ENCODE peak calls at places on chromosome 20, in five cellular contexts. One of them, this sample, is unnamed.

GRCh38 chr20:18032977-18033892 is 24.5 kb downstream of the OVOL2 start:
- DNase-seq in CD8-positive, alpha-beta memory T cell: no peak
- DNase-seq in H7: peak; percentile 71
- DNase-seq in PC-9: no peak
- DNase-seq in upper lobe of right lung: no peak
- DNase-seq in this sample: no peak

GRCh38 chr20:45845452-45845851 is 11.7 kb downstream of the ACOT8 start:
- DNase-seq in CD8-positive, alpha-beta memory T cell: no peak
- DNase-seq in H7: no peak
- DNase-seq in PC-9: no peak
- DNase-seq in upper lobe of right lung: no peak
- DNase-seq in this sample: no peak

GRCh38 chr20:20231528-20232298 is 136.2 kb upstream of the INSM1 start:
- DNase-seq in CD8-positive, alpha-beta memory T cell: no peak
- DNase-seq in H7: no peak
- DNase-seq in PC-9: no peak
- DNase-seq in upper lobe of right lung: no peak
- DNase-seq in this sample: no peak

GRCh38 chr20:45782890-45783289 is 8.8 kb downstream of the WFDC3 start:
- DNase-seq in CD8-positive, alpha-beta memory T cell: no peak
- DNase-seq in H7: no peak
- DNase-seq in PC-9: peak; percentile 47
- DNase-seq in upper lobe of right lung: no peak
- DNase-seq in this sample: no peak

GRCh38 chr20:50385733-50386640 is 124.2 kb upstream of the PTPN1 start:
- DNase-seq in CD8-positive, alpha-beta memory T cell: peak; percentile 75
- DNase-seq in H7: no peak
- DNase-seq in PC-9: no peak
- DNase-seq in upper lobe of right lung: no peak
- DNase-seq in this sample: no peak

GRCh38 chr20:22101606-22102005 is 396.1 kb downstream of the PAX1 start:
- DNase-seq in CD8-positive, alpha-beta memory T cell: no peak
- DNase-seq in H7: no peak
- DNase-seq in PC-9: no peak
- DNase-seq in upper lobe of right lung: no peak
- DNase-seq in this sample: no peak

GRCh38 chr20:24746351-24746685 is 202.8 kb upstream of the CST7 start:
- DNase-seq in CD8-positive, alpha-beta memory T cell: no peak
- DNase-seq in H7: peak; percentile 48
- DNase-seq in PC-9: peak; percentile 93
- DNase-seq in upper lobe of right lung: no peak
- DNase-seq in this sample: no peak

GRCh38 chr20:45432294-45432693 is 16.4 kb downstream of the PIGT start:
- DNase-seq in CD8-positive, alpha-beta memory T cell: no peak
- DNase-seq in H7: no peak
- DNase-seq in PC-9: no peak
- DNase-seq in upper lobe of right lung: no peak
- DNase-seq in this sample: no peak

GRCh38 chr20:57791946-57792328 is 82.1 kb upstream of the PMEPA1 start:
- DNase-seq in CD8-positive, alpha-beta memory T cell: no peak
- DNase-seq in H7: no peak
- DNase-seq in PC-9: no peak
- DNase-seq in upper lobe of right lung: no peak
- DNase-seq in this sample: no peak

GRCh38 chr20:14332796-14333345 is 4.5 kb downstream of the FLRT3 start:
- DNase-seq in CD8-positive, alpha-beta memory T cell: no peak
- DNase-seq in H7: no peak
- DNase-seq in PC-9: no peak
- DNase-seq in upper lobe of right lung: no peak
- DNase-seq in this sample: no peak

GRCh38 chr20:38225240-38225899 is 35.2 kb downstream of the KIAA1755 start:
- DNase-seq in CD8-positive, alpha-beta memory T cell: no peak
- DNase-seq in H7: no peak
- DNase-seq in PC-9: no peak
- DNase-seq in upper lobe of right lung: peak; percentile 28
- DNase-seq in this sample: no peak

GRCh38 chr20:57435498-57436222 is 44.5 kb downstream of the RBM38 start:
- DNase-seq in CD8-positive, alpha-beta memory T cell: peak; percentile 47
- DNase-seq in H7: peak; percentile 80
- DNase-seq in PC-9: peak; percentile 99
- DNase-seq in upper lobe of right lung: peak; percentile 85
- DNase-seq in this sample: peak; percentile 12

GRCh38 chr20:48716086-48716485 is 111.7 kb downstream of the PREX1 start:
- DNase-seq in CD8-positive, alpha-beta memory T cell: peak; percentile 51
- DNase-seq in H7: no peak
- DNase-seq in PC-9: no peak
- DNase-seq in upper lobe of right lung: no peak
- DNase-seq in this sample: no peak

GRCh38 chr20:21154692-21155091 is 28.8 kb downstream of the KIZ start:
- DNase-seq in CD8-positive, alpha-beta memory T cell: no peak
- DNase-seq in H7: no peak
- DNase-seq in PC-9: no peak
- DNase-seq in upper lobe of right lung: no peak
- DNase-seq in this sample: no peak

GRCh38 chr20:3784863-3785239 is 1.7 kb downstream of the CENPB start:
- DNase-seq in CD8-positive, alpha-beta memory T cell: no peak
- DNase-seq in H7: peak; percentile 27
- DNase-seq in PC-9: no peak
- DNase-seq in upper lobe of right lung: no peak
- DNase-seq in this sample: no peak

GRCh38 chr20:49132995-49133451 is 55.1 kb downstream of the STAU1 start:
- DNase-seq in CD8-positive, alpha-beta memory T cell: peak; percentile 54
- DNase-seq in H7: peak; percentile 50
- DNase-seq in PC-9: peak; percentile 8
- DNase-seq in upper lobe of right lung: no peak
- DNase-seq in this sample: peak; percentile 45

GRCh38 chr20:33653218-33653899 is 8.8 kb upstream of the C20orf144 start:
- DNase-seq in CD8-positive, alpha-beta memory T cell: peak; percentile 38
- DNase-seq in H7: peak; percentile 95
- DNase-seq in PC-9: peak; percentile 60
- DNase-seq in upper lobe of right lung: peak; percentile 67
- DNase-seq in this sample: no peak

GRCh38 chr20:48467622-48468021 is 360.2 kb downstream of the PREX1 start:
- DNase-seq in CD8-positive, alpha-beta memory T cell: peak; percentile 40
- DNase-seq in H7: peak; percentile 62
- DNase-seq in PC-9: no peak
- DNase-seq in upper lobe of right lung: peak; percentile 22
- DNase-seq in this sample: no peak

GRCh38 chr20:38091447-38092216 is 58.1 kb downstream of the RPRD1B start:
- DNase-seq in CD8-positive, alpha-beta memory T cell: no peak
- DNase-seq in H7: no peak
- DNase-seq in PC-9: no peak
- DNase-seq in upper lobe of right lung: no peak
- DNase-seq in this sample: peak; percentile 22

GRCh38 chr20:37267684-37268313 is 6.2 kb upstream of the GHRH start:
- DNase-seq in CD8-positive, alpha-beta memory T cell: no peak
- DNase-seq in H7: peak; percentile 65
- DNase-seq in PC-9: no peak
- DNase-seq in upper lobe of right lung: no peak
- DNase-seq in this sample: no peak

GRCh38 chr20:2752631-2753455 is 47.6 kb downstream of the CPXM1 start:
- DNase-seq in CD8-positive, alpha-beta memory T cell: peak; percentile 57
- DNase-seq in H7: peak; percentile 95
- DNase-seq in PC-9: peak; percentile 42
- DNase-seq in upper lobe of right lung: no peak
- DNase-seq in this sample: no peak

GRCh38 chr20:35953411-35954199 is 697 bp downstream of the SCAND1 start:
- DNase-seq in CD8-positive, alpha-beta memory T cell: peak; percentile 79
- DNase-seq in H7: peak; percentile 75
- DNase-seq in PC-9: no peak
- DNase-seq in upper lobe of right lung: peak; percentile 82
- DNase-seq in this sample: peak; percentile 18

GRCh38 chr20:50121858-50122271 is 8.9 kb upstream of the UBE2V1 start:
- DNase-seq in CD8-positive, alpha-beta memory T cell: no peak
- DNase-seq in H7: peak; percentile 72
- DNase-seq in PC-9: no peak
- DNase-seq in upper lobe of right lung: peak; percentile 33
- DNase-seq in this sample: no peak

GRCh38 chr20:20450461-20451027 is 82.6 kb downstream of the INSM1 start:
- DNase-seq in CD8-positive, alpha-beta memory T cell: no peak
- DNase-seq in H7: no peak
- DNase-seq in PC-9: no peak
- DNase-seq in upper lobe of right lung: no peak
- DNase-seq in this sample: no peak

GRCh38 chr20:44211177-44212039 is 837 bp upstream of the OSER1 start:
- DNase-seq in CD8-positive, alpha-beta memory T cell: no peak
- DNase-seq in H7: no peak
- DNase-seq in PC-9: peak; percentile 28
- DNase-seq in upper lobe of right lung: no peak
- DNase-seq in this sample: peak; percentile 11

GRCh38 chr20:10978713-10979112 is 304.9 kb upstream of the JAG1 start:
- DNase-seq in CD8-positive, alpha-beta memory T cell: no peak
- DNase-seq in H7: no peak
- DNase-seq in PC-9: no peak
- DNase-seq in upper lobe of right lung: no peak
- DNase-seq in this sample: no peak

GRCh38 chr20:48819813-48820648 is 7.8 kb downstream of the PREX1 start:
- DNase-seq in CD8-positive, alpha-beta memory T cell: no peak
- DNase-seq in H7: peak; percentile 8
- DNase-seq in PC-9: no peak
- DNase-seq in upper lobe of right lung: no peak
- DNase-seq in this sample: no peak

GRCh38 chr20:17794400-17794799 is 94.6 kb downstream of the BANF2 start:
- DNase-seq in CD8-positive, alpha-beta memory T cell: no peak
- DNase-seq in H7: no peak
- DNase-seq in PC-9: no peak
- DNase-seq in upper lobe of right lung: no peak
- DNase-seq in this sample: no peak

GRCh38 chr20:19583532-19584175 is 174.4 kb upstream of the RIN2 start:
- DNase-seq in CD8-positive, alpha-beta memory T cell: peak; percentile 22
- DNase-seq in H7: peak; percentile 88
- DNase-seq in PC-9: peak; percentile 31
- DNase-seq in upper lobe of right lung: peak; percentile 87
- DNase-seq in this sample: peak; percentile 40

GRCh38 chr20:55135923-55136322 is 660.5 kb downstream of the DOK5 start:
- DNase-seq in CD8-positive, alpha-beta memory T cell: no peak
- DNase-seq in H7: no peak
- DNase-seq in PC-9: no peak
- DNase-seq in upper lobe of right lung: no peak
- DNase-seq in this sample: no peak

GRCh38 chr20:25253606-25254275 is 5.9 kb downstream of the PYGB start:
- DNase-seq in CD8-positive, alpha-beta memory T cell: no peak
- DNase-seq in H7: no peak
- DNase-seq in PC-9: peak; percentile 41
- DNase-seq in upper lobe of right lung: no peak
- DNase-seq in this sample: no peak

GRCh38 chr20:62050166-62051120 is 15.2 kb downstream of the TAF4 start:
- DNase-seq in CD8-positive, alpha-beta memory T cell: no peak
- DNase-seq in H7: peak; percentile 35
- DNase-seq in PC-9: no peak
- DNase-seq in upper lobe of right lung: peak; percentile 42
- DNase-seq in this sample: no peak

GRCh38 chr20:20317195-20318113 is 50.5 kb upstream of the INSM1 start:
- DNase-seq in CD8-positive, alpha-beta memory T cell: no peak
- DNase-seq in H7: no peak
- DNase-seq in PC-9: no peak
- DNase-seq in upper lobe of right lung: no peak
- DNase-seq in this sample: no peak

GRCh38 chr20:31572042-31572700 is 32.9 kb upstream of the ID1 start:
- DNase-seq in CD8-positive, alpha-beta memory T cell: no peak
- DNase-seq in H7: peak; percentile 77
- DNase-seq in PC-9: no peak
- DNase-seq in upper lobe of right lung: no peak
- DNase-seq in this sample: no peak
- H3K4me3 ChIP-seq in CD8-positive, alpha-beta memory T cell: peak overlapping the region; percentile 91
- H3K4me3 ChIP-seq in H7: peak overlapping the region; percentile 51
- H3K4me3 ChIP-seq in PC-9: peak overlapping the region; percentile 35
- H3K4me3 ChIP-seq in upper lobe of right lung: peak overlapping the region; percentile 62
- H3K4me3 ChIP-seq in this sample: peak overlapping the region; percentile 30

DNA sequence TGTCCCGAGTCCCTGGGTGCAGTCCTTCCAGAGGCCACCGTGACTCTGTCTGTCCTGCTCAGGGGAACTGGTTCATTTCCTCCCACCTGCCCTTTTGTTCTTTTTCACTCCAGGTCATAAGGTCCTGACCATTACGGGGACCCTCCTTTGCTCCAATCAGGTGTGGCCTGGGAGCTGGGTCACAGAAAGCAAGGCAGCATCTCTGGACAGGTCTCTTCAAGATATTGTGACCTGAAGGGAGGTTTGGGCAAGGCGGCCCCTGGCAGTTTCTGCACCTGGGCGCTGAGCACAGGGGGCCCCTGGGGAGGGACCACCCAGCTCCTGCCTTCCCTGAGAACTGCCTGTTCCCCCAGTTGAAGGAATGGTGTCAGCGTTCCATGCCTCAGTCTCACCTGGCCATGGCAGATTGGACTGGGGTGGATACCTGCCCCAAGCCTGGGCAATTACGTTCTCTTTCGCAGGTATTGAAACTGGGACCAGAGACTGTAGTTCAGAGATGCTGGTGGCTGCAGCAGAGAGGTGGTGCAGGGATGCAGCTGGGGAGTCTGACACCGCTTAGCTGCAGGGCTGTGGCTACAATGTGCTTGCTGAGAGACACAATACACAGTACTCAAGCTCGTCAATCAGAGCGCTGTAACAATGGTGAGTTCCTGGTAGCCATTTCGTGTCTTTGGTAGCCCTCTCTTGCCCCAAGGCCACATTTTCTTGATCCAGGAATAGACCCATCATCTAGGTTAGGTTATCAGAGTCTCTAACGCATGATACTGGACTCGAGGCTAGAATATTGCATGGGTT is 15.6 kb upstream of the NELFCD start:
- DNase-seq in CD8-positive, alpha-beta memory T cell: no peak
- DNase-seq in H7: peak; percentile 22
- DNase-seq in PC-9: no peak
- DNase-seq in upper lobe of right lung: no peak
- DNase-seq in this sample: no peak
- H3K4me3 ChIP-seq in CD8-positive, alpha-beta memory T cell: no peak overlapping the region
- H3K4me3 ChIP-seq in H7: no peak overlapping the region
- H3K4me3 ChIP-seq in PC-9: no peak overlapping the region
- H3K4me3 ChIP-seq in upper lobe of right lung: no peak overlapping the region
- H3K4me3 ChIP-seq in this sample: no peak overlapping the region

GRCh38 chr20:52105573-52106422 is 85.8 kb downstream of the ZFP64 start:
- DNase-seq in CD8-positive, alpha-beta memory T cell: no peak
- DNase-seq in H7: peak; percentile 96
- DNase-seq in PC-9: peak; percentile 60
- DNase-seq in upper lobe of right lung: no peak
- DNase-seq in this sample: peak; percentile 14
- H3K4me3 ChIP-seq in CD8-positive, alpha-beta memory T cell: no peak overlapping the region
- H3K4me3 ChIP-seq in H7: peak overlapping the region; percentile 74
- H3K4me3 ChIP-seq in PC-9: peak overlapping the region; percentile 81
- H3K4me3 ChIP-seq in upper lobe of right lung: peak overlapping the region; percentile 41
- H3K4me3 ChIP-seq in this sample: peak overlapping the region; percentile 82

GRCh38 chr20:6841128-6841527 is 73.6 kb downstream of the BMP2 start:
- DNase-seq in CD8-positive, alpha-beta memory T cell: no peak
- DNase-seq in H7: no peak
- DNase-seq in PC-9: no peak
- DNase-seq in upper lobe of right lung: no peak
- DNase-seq in this sample: no peak

GRCh38 chr20:6837730-6838129 is 70.2 kb downstream of the BMP2 start:
- DNase-seq in CD8-positive, alpha-beta memory T cell: no peak
- DNase-seq in H7: no peak
- DNase-seq in PC-9: no peak
- DNase-seq in upper lobe of right lung: no peak
- DNase-seq in this sample: no peak

GRCh38 chr20:6836821-6837374 is 69.4 kb downstream of the BMP2 start:
- DNase-seq in CD8-positive, alpha-beta memory T cell: no peak
- DNase-seq in H7: no peak
- DNase-seq in PC-9: no peak
- DNase-seq in upper lobe of right lung: no peak
- DNase-seq in this sample: no peak

GRCh38 chr20:6835609-6836008 is 68.1 kb downstream of the BMP2 start:
- DNase-seq in CD8-positive, alpha-beta memory T cell: no peak
- DNase-seq in H7: no peak
- DNase-seq in PC-9: no peak
- DNase-seq in upper lobe of right lung: no peak
- DNase-seq in this sample: no peak

GRCh38 chr20:6838181-6838826 is 70.8 kb downstream of the BMP2 start:
- DNase-seq in CD8-positive, alpha-beta memory T cell: no peak
- DNase-seq in H7: no peak
- DNase-seq in PC-9: no peak
- DNase-seq in upper lobe of right lung: no peak
- DNase-seq in this sample: peak; percentile 3
- H3K4me3 ChIP-seq in CD8-positive, alpha-beta memory T cell: no peak overlapping the region
- H3K4me3 ChIP-seq in H7: no peak overlapping the region
- H3K4me3 ChIP-seq in PC-9: no peak overlapping the region
- H3K4me3 ChIP-seq in upper lobe of right lung: no peak overlapping the region
- H3K4me3 ChIP-seq in this sample: no peak overlapping the region

This sample was measured in brain microvascular endothelial cell.